ENCODE peak calls at places on chromosomes 5 and 9, in four cellular contexts. One of them, this sample, is unnamed.

GRCh38 chr5:136023935-136024645 is 4.7 kb upstream of the TGFBI start:
- DNase-seq in activated CD8-positive, alpha-beta memory T cell treated with anti-CD3 and anti-CD28 coated beads, Interleukin-2, amount 50 U/mL, for 48 hours: no peak
- DNase-seq in HT-29: no peak
- DNase-seq in HFFc6: peak
- DNase-seq in this sample: no peak

GRCh38 chr5:151223447-151224264 is at the start of gene CCDC69:
- DNase-seq in activated CD8-positive, alpha-beta memory T cell treated with anti-CD3 and anti-CD28 coated beads, Interleukin-2, amount 50 U/mL, for 48 hours: peak
- DNase-seq in HT-29: peak
- DNase-seq in HFFc6: peak
- DNase-seq in this sample: peak

GRCh38 chr9:83430681-83431080 is 107.5 kb downstream of the FRMD3 start:
- DNase-seq in activated CD8-positive, alpha-beta memory T cell treated with anti-CD3 and anti-CD28 coated beads, Interleukin-2, amount 50 U/mL, for 48 hours: no peak
- DNase-seq in HT-29: no peak
- DNase-seq in HFFc6: no peak
- DNase-seq in this sample: no peak

GRCh38 chr5:43729846-43730478 is 127.0 kb downstream of the NNT start:
- DNase-seq in activated CD8-positive, alpha-beta memory T cell treated with anti-CD3 and anti-CD28 coated beads, Interleukin-2, amount 50 U/mL, for 48 hours: no peak
- DNase-seq in HT-29: peak
- DNase-seq in HFFc6: peak
- DNase-seq in this sample: no peak

GRCh38 chr5:11046160-11046559 is 285.1 kb upstream of the DAP start:
- DNase-seq in activated CD8-positive, alpha-beta memory T cell treated with anti-CD3 and anti-CD28 coated beads, Interleukin-2, amount 50 U/mL, for 48 hours: no peak
- DNase-seq in HT-29: peak
- DNase-seq in HFFc6: no peak
- DNase-seq in this sample: no peak

GRCh38 chr5:42750507-42750906 is 6.1 kb upstream of the CCDC152 start:
- DNase-seq in activated CD8-positive, alpha-beta memory T cell treated with anti-CD3 and anti-CD28 coated beads, Interleukin-2, amount 50 U/mL, for 48 hours: no peak
- DNase-seq in HT-29: no peak
- DNase-seq in HFFc6: no peak
- DNase-seq in this sample: no peak

GRCh38 chr5:94395468-94395867 is 222.9 kb downstream of the KIAA0825 start:
- DNase-seq in activated CD8-positive, alpha-beta memory T cell treated with anti-CD3 and anti-CD28 coated beads, Interleukin-2, amount 50 U/mL, for 48 hours: no peak
- DNase-seq in HT-29: no peak
- DNase-seq in HFFc6: no peak
- DNase-seq in this sample: no peak

GRCh38 chr9:87685871-87686519 is 39.9 kb upstream of the CTSL start:
- DNase-seq in activated CD8-positive, alpha-beta memory T cell treated with anti-CD3 and anti-CD28 coated beads, Interleukin-2, amount 50 U/mL, for 48 hours: no peak
- DNase-seq in HT-29: no peak
- DNase-seq in HFFc6: peak
- DNase-seq in this sample: no peak

GRCh38 chr9:109918359-109919163 is 138.6 kb downstream of the PALM2AKAP2 start:
- DNase-seq in activated CD8-positive, alpha-beta memory T cell treated with anti-CD3 and anti-CD28 coated beads, Interleukin-2, amount 50 U/mL, for 48 hours: peak
- DNase-seq in HT-29: no peak
- DNase-seq in HFFc6: no peak
- DNase-seq in this sample: no peak

GRCh38 chr5:146667633-146668032 is 151.6 kb upstream of the GPR151 start:
- DNase-seq in activated CD8-positive, alpha-beta memory T cell treated with anti-CD3 and anti-CD28 coated beads, Interleukin-2, amount 50 U/mL, for 48 hours: no peak
- DNase-seq in HT-29: peak
- DNase-seq in HFFc6: peak
- DNase-seq in this sample: peak

GRCh38 chr9:27353405-27354229 is 56.7 kb upstream of the EQTN start:
- DNase-seq in activated CD8-positive, alpha-beta memory T cell treated with anti-CD3 and anti-CD28 coated beads, Interleukin-2, amount 50 U/mL, for 48 hours: no peak
- DNase-seq in HT-29: no peak
- DNase-seq in HFFc6: no peak
- DNase-seq in this sample: no peak

GRCh38 chr5:94793113-94793815 is 174.8 kb downstream of the SLF1 start:
- DNase-seq in activated CD8-positive, alpha-beta memory T cell treated with anti-CD3 and anti-CD28 coated beads, Interleukin-2, amount 50 U/mL, for 48 hours: no peak
- DNase-seq in HT-29: no peak
- DNase-seq in HFFc6: peak
- DNase-seq in this sample: no peak

GRCh38 chr5:173028811-173029327 is 27.3 kb upstream of the CREBRF start:
- DNase-seq in activated CD8-positive, alpha-beta memory T cell treated with anti-CD3 and anti-CD28 coated beads, Interleukin-2, amount 50 U/mL, for 48 hours: no peak
- DNase-seq in HT-29: no peak
- DNase-seq in HFFc6: no peak
- DNase-seq in this sample: peak

GRCh38 chr5:44665101-44665701 is 143.5 kb upstream of the MRPS30 start:
- DNase-seq in activated CD8-positive, alpha-beta memory T cell treated with anti-CD3 and anti-CD28 coated beads, Interleukin-2, amount 50 U/mL, for 48 hours: no peak
- DNase-seq in HT-29: no peak
- DNase-seq in HFFc6: no peak
- DNase-seq in this sample: no peak

GRCh38 chr9:122379340-122379739 is 8.5 kb downstream of the PTGS1 start:
- DNase-seq in activated CD8-positive, alpha-beta memory T cell treated with anti-CD3 and anti-CD28 coated beads, Interleukin-2, amount 50 U/mL, for 48 hours: peak
- DNase-seq in HT-29: no peak
- DNase-seq in HFFc6: no peak
- DNase-seq in this sample: no peak

GRCh38 chr5:9082996-9083395 is 462.9 kb downstream of the SEMA5A start:
- DNase-seq in activated CD8-positive, alpha-beta memory T cell treated with anti-CD3 and anti-CD28 coated beads, Interleukin-2, amount 50 U/mL, for 48 hours: no peak
- DNase-seq in HT-29: no peak
- DNase-seq in HFFc6: no peak
- DNase-seq in this sample: no peak

GRCh38 chr5:125049721-125050357 is 303.4 kb upstream of the ZNF608 start:
- DNase-seq in activated CD8-positive, alpha-beta memory T cell treated with anti-CD3 and anti-CD28 coated beads, Interleukin-2, amount 50 U/mL, for 48 hours: no peak
- DNase-seq in HT-29: peak
- DNase-seq in HFFc6: no peak
- DNase-seq in this sample: peak

GRCh38 chr5:178386532-178386931 is 153.9 kb upstream of the PHYKPL start:
- DNase-seq in activated CD8-positive, alpha-beta memory T cell treated with anti-CD3 and anti-CD28 coated beads, Interleukin-2, amount 50 U/mL, for 48 hours: no peak
- DNase-seq in HT-29: no peak
- DNase-seq in HFFc6: no peak
- DNase-seq in this sample: no peak

GRCh38 chr5:132227485-132228240 is at the start of gene P4HA2:
- DNase-seq in activated CD8-positive, alpha-beta memory T cell treated with anti-CD3 and anti-CD28 coated beads, Interleukin-2, amount 50 U/mL, for 48 hours: peak
- DNase-seq in HT-29: peak
- DNase-seq in HFFc6: peak
- DNase-seq in this sample: peak

GRCh38 chr5:136729901-136730355 is 364.6 kb upstream of the TRPC7 start:
- DNase-seq in activated CD8-positive, alpha-beta memory T cell treated with anti-CD3 and anti-CD28 coated beads, Interleukin-2, amount 50 U/mL, for 48 hours: no peak
- DNase-seq in HT-29: peak
- DNase-seq in HFFc6: peak
- DNase-seq in this sample: peak

GRCh38 chr9:3059781-3060468 is 216.0 kb upstream of the PUM3 start:
- DNase-seq in activated CD8-positive, alpha-beta memory T cell treated with anti-CD3 and anti-CD28 coated beads, Interleukin-2, amount 50 U/mL, for 48 hours: no peak
- DNase-seq in HT-29: no peak
- DNase-seq in HFFc6: no peak
- DNase-seq in this sample: no peak

GRCh38 chr5:84370176-84370575 is 14.5 kb downstream of the EDIL3 start:
- DNase-seq in activated CD8-positive, alpha-beta memory T cell treated with anti-CD3 and anti-CD28 coated beads, Interleukin-2, amount 50 U/mL, for 48 hours: no peak
- DNase-seq in HT-29: no peak
- DNase-seq in HFFc6: no peak
- DNase-seq in this sample: no peak

GRCh38 chr9:27743490-27743889 is 170.2 kb upstream of the C9orf72 start:
- DNase-seq in activated CD8-positive, alpha-beta memory T cell treated with anti-CD3 and anti-CD28 coated beads, Interleukin-2, amount 50 U/mL, for 48 hours: no peak
- DNase-seq in HT-29: no peak
- DNase-seq in HFFc6: no peak
- DNase-seq in this sample: no peak

GRCh38 chr5:74875994-74876791 is 10.0 kb upstream of the FAM169A start:
- DNase-seq in activated CD8-positive, alpha-beta memory T cell treated with anti-CD3 and anti-CD28 coated beads, Interleukin-2, amount 50 U/mL, for 48 hours: no peak
- DNase-seq in HT-29: no peak
- DNase-seq in HFFc6: no peak
- DNase-seq in this sample: no peak

GRCh38 chr5:1514027-1514818 is 9.5 kb downstream of the LPCAT1 start:
- DNase-seq in activated CD8-positive, alpha-beta memory T cell treated with anti-CD3 and anti-CD28 coated beads, Interleukin-2, amount 50 U/mL, for 48 hours: peak
- DNase-seq in HT-29: no peak
- DNase-seq in HFFc6: no peak
- DNase-seq in this sample: no peak

GRCh38 chr5:142280066-142281011 is 44.5 kb downstream of the SPRY4 start:
- DNase-seq in activated CD8-positive, alpha-beta memory T cell treated with anti-CD3 and anti-CD28 coated beads, Interleukin-2, amount 50 U/mL, for 48 hours: no peak
- DNase-seq in HT-29: no peak
- DNase-seq in HFFc6: no peak
- DNase-seq in this sample: peak

GRCh38 chr9:87950765-87951488 is 23.4 kb downstream of the CDK20 start:
- DNase-seq in activated CD8-positive, alpha-beta memory T cell treated with anti-CD3 and anti-CD28 coated beads, Interleukin-2, amount 50 U/mL, for 48 hours: no peak
- DNase-seq in HT-29: peak
- DNase-seq in HFFc6: no peak
- DNase-seq in this sample: no peak

GRCh38 chr9:97109194-97109811 is 70.4 kb upstream of the CTSV start:
- DNase-seq in activated CD8-positive, alpha-beta memory T cell treated with anti-CD3 and anti-CD28 coated beads, Interleukin-2, amount 50 U/mL, for 48 hours: no peak
- DNase-seq in HT-29: peak
- DNase-seq in HFFc6: peak
- DNase-seq in this sample: peak

GRCh38 chr9:121399883-121400607 is 30.0 kb upstream of the STOM start:
- DNase-seq in activated CD8-positive, alpha-beta memory T cell treated with anti-CD3 and anti-CD28 coated beads, Interleukin-2, amount 50 U/mL, for 48 hours: no peak
- DNase-seq in HT-29: peak
- DNase-seq in HFFc6: peak
- DNase-seq in this sample: peak

GRCh38 chr5:157434096-157434495 is 25.9 kb upstream of the NIPAL4 start:
- DNase-seq in activated CD8-positive, alpha-beta memory T cell treated with anti-CD3 and anti-CD28 coated beads, Interleukin-2, amount 50 U/mL, for 48 hours: no peak
- DNase-seq in HT-29: no peak
- DNase-seq in HFFc6: no peak
- DNase-seq in this sample: no peak

GRCh38 chr5:167217097-167217743 is 1074.2 kb upstream of the WWC1 start:
- DNase-seq in activated CD8-positive, alpha-beta memory T cell treated with anti-CD3 and anti-CD28 coated beads, Interleukin-2, amount 50 U/mL, for 48 hours: no peak
- DNase-seq in HT-29: peak
- DNase-seq in HFFc6: no peak
- DNase-seq in this sample: no peak

GRCh38 chr5:10863763-10864383 is 102.8 kb upstream of the DAP start:
- DNase-seq in activated CD8-positive, alpha-beta memory T cell treated with anti-CD3 and anti-CD28 coated beads, Interleukin-2, amount 50 U/mL, for 48 hours: peak
- DNase-seq in HT-29: peak
- DNase-seq in HFFc6: peak
- DNase-seq in this sample: no peak

GRCh38 chr5:71582945-71583584 is 4.1 kb upstream of the MCCC2 start:
- DNase-seq in activated CD8-positive, alpha-beta memory T cell treated with anti-CD3 and anti-CD28 coated beads, Interleukin-2, amount 50 U/mL, for 48 hours: no peak
- DNase-seq in HT-29: no peak
- DNase-seq in HFFc6: no peak
- DNase-seq in this sample: no peak

GRCh38 chr5:107218457-107219193 is 452.1 kb downstream of the EFNA5 start:
- DNase-seq in activated CD8-positive, alpha-beta memory T cell treated with anti-CD3 and anti-CD28 coated beads, Interleukin-2, amount 50 U/mL, for 48 hours: no peak
- DNase-seq in HT-29: no peak
- DNase-seq in HFFc6: no peak
- DNase-seq in this sample: peak

GRCh38 chr5:147616401-147616800 is 106.5 kb upstream of the DPYSL3 start:
- DNase-seq in activated CD8-positive, alpha-beta memory T cell treated with anti-CD3 and anti-CD28 coated beads, Interleukin-2, amount 50 U/mL, for 48 hours: no peak
- DNase-seq in HT-29: no peak
- DNase-seq in HFFc6: no peak
- DNase-seq in this sample: no peak